ENCODE peak calls at places on chromosomes 11 and 22, in nine cellular contexts. T is pancreas, V is osteocyte, H is uterus, S is kidney epithelial cell, I is epithelial cell of proximal tubule, Z is HCT116, J is endodermal cell, C is GM12865. Y is an unnamed sample.

GRCh38 chr11:97743205-97743742 is 1277.5 kb upstream of the CNTN5 start:
- DNase-seq in H (no peak), J (no peak), C (no peak), I (peak), T (no peak), Z (no peak), S (peak), V (no peak), Y (no peak)

GRCh38 chr22:49789289-49790141 is 38.2 kb downstream of the BRD1 start:
- DNase-seq in Z (no peak), T (no peak), I (no peak), H (peak), C (no peak), V (no peak), S (no peak), J (no peak), Y (no peak)

GRCh38 chr11:117412653-117413275 is 85.1 kb downstream of the CEP164 start:
- DNase-seq in C (no peak), J (peak), T (no peak), S (no peak), V (no peak), H (no peak), I (no peak), Z (no peak), Y (no peak)

GRCh38 chr11:68847395-68847794 is 5.7 kb upstream of the CPT1A start:
- DNase-seq in S (no peak), I (no peak), Z (no peak), C (no peak), J (no peak), T (no peak), H (no peak), V (no peak), Y (no peak)

GRCh38 chr22:46090051-46090591 is 60.2 kb upstream of the PPARA start:
- DNase-seq in T (peak), J (no peak), V (no peak), Z (no peak), S (no peak), I (no peak), H (peak), C (no peak), Y (no peak)

GRCh38 chr11:63961608-63962412 is 12.6 kb upstream of the COX8A start:
- DNase-seq in I (no peak), T (peak), C (no peak), J (peak), H (no peak), V (no peak), Z (no peak), S (no peak), Y (no peak)

GRCh38 chr11:97739892-97740782 is 1280.6 kb upstream of the CNTN5 start:
- DNase-seq in I (no peak), V (no peak), H (no peak), Z (no peak), J (no peak), C (no peak), S (peak), T (no peak), Y (no peak)

GRCh38 chr11:46948378-46949131 is 12.0 kb downstream of the CSTPP1 start:
- DNase-seq in S (peak), I (no peak), T (no peak), J (no peak), Z (no peak), H (no peak), V (no peak), C (no peak), Y (no peak)

GRCh38 chr11:122751298-122752070 is 86.8 kb upstream of the CRTAM start:
- DNase-seq in T (no peak), H (no peak), Z (no peak), S (no peak), J (no peak), I (no peak), C (no peak), V (no peak), Y (no peak)

GRCh38 chr11:65843811-65844210 is 10.0 kb downstream of the SNX32 start:
- DNase-seq in I (no peak), T (no peak), S (no peak), Z (no peak), C (no peak), H (no peak), V (no peak), J (no peak), Y (no peak)

GRCh38 chr22:44219101-44219870 is 38.6 kb downstream of the PARVG start:
- DNase-seq in T (no peak), J (peak), V (peak), H (no peak), I (no peak), Z (no peak), S (no peak), C (no peak), Y (no peak)

GRCh38 chr11:8757047-8757446 is 74.5 kb downstream of the RPL27A start:
- DNase-seq in J (peak), S (no peak), Z (no peak), T (no peak), C (no peak), I (peak), H (no peak), V (no peak), Y (no peak)

GRCh38 chr11:8757533-8757932 is 74.9 kb downstream of the RPL27A start:
- DNase-seq in Z (no peak), T (no peak), H (no peak), V (no peak), S (no peak), C (no peak), J (peak), I (peak), Y (no peak)

GRCh38 chr11:8759634-8760033 is 77.0 kb downstream of the RPL27A start:
- DNase-seq in Z (no peak), J (peak), V (no peak), H (peak), T (peak), C (no peak), S (no peak), I (no peak), Y (no peak)

GRCh38 chr11:8760896-8761295 is 78.3 kb downstream of the RPL27A start:
- DNase-seq in T (no peak), S (no peak), V (no peak), C (no peak), J (no peak), H (no peak), I (no peak), Z (no peak), Y (no peak)

GRCh38 chr11:8758619-8759169 is 76.1 kb downstream of the RPL27A start:
- DNase-seq in S (no peak), V (no peak), I (no peak), C (no peak), J (peak), H (no peak), T (no peak), Z (no peak), Y (no peak)
- TF ChIP-seq CTCF in S (no peak), V (no peak), I (no peak), C (no peak), J (peak), H (no peak), T (no peak), Z (no peak), Y (no peak)

GRCh38 chr11:22787565-22788162 is 41.9 kb downstream of the SVIP start:
- DNase-seq in I (no peak), J (peak), C (peak), S (no peak), Z (peak), T (peak), H (no peak), V (no peak), Y (no peak)

GRCh38 chr11:22795914-22796313 is 33.7 kb downstream of the SVIP start:
- DNase-seq in Z (no peak), T (no peak), I (no peak), S (no peak), C (no peak), J (no peak), V (no peak), H (no peak), Y (no peak)

GRCh38 chr11:22797081-22797480 is 32.5 kb downstream of the SVIP start:
- DNase-seq in C (no peak), Z (no peak), I (no peak), T (no peak), S (no peak), V (no peak), J (no peak), H (no peak), Y (no peak)

GRCh38 chr11:22787055-22787454 is 42.5 kb downstream of the SVIP start:
- DNase-seq in S (no peak), T (no peak), Z (no peak), H (no peak), C (no peak), V (no peak), J (no peak), I (no peak), Y (no peak)

GRCh38 chr11:22792497-22792896 is 37.1 kb downstream of the SVIP start:
- DNase-seq in S (peak), H (no peak), C (no peak), I (no peak), Z (peak), T (no peak), V (no peak), J (no peak), Y (no peak)
- TF ChIP-seq CTCF in S (no peak), H (no peak), C (no peak), I (no peak), Z (no peak), T (no peak), V (no peak), J (no peak), Y (no peak)

GRCh38 chr11:33258631-33259184 is 1.5 kb downstream of the HIPK3 start:
- DNase-seq in V (no peak), Z (no peak), H (no peak), T (no peak), J (no peak), S (no peak), C (no peak), I (peak), Y (no peak)
- TF ChIP-seq CTCF in V (no peak), Z (no peak), H (no peak), T (no peak), J (peak), S (no peak), C (no peak), I (no peak), Y (no peak)

GRCh38 chr11:106137758-106138157 is 60.3 kb downstream of the AASDHPPT start:
- DNase-seq in I (no peak), C (no peak), H (no peak), Z (no peak), V (no peak), S (no peak), J (no peak), T (no peak), Y (no peak)

GRCh38 chr11:106132582-106133354 is 55.3 kb downstream of the AASDHPPT start:
- DNase-seq in I (no peak), C (no peak), H (no peak), V (no peak), J (no peak), S (no peak), Z (no peak), T (no peak), Y (no peak)

GRCh38 chr11:106137061-106137460 is 59.6 kb downstream of the AASDHPPT start:
- DNase-seq in V (no peak), S (no peak), C (no peak), J (no peak), I (no peak), T (no peak), H (no peak), Z (no peak), Y (no peak)

GRCh38 chr11:106131998-106132397 is 54.5 kb downstream of the AASDHPPT start:
- DNase-seq in Z (no peak), H (no peak), C (no peak), J (no peak), V (no peak), T (no peak), I (no peak), S (no peak), Y (no peak)

DNA sequence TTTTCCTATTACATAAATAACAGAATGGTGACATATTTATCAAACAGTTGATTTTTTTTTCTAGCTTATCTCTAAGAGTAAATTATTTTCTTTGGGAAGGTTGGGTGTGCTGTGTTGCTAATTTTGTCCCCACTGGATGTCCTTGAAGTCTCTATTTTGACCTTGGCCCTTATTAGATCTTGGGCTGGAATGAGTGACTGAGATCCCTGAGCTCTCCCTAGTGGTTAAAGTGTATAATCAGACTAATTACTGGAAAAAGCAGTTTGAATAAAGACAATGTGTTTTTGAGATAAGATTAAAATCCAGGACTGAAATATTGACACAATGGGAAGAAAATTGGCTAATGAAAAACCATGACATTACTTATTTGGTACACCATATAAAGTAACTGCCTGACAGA is 56.1 kb downstream of the AASDHPPT start:
- DNase-seq in V (no peak), I (no peak), J (no peak), T (no peak), C (peak), Z (no peak), H (no peak), S (no peak), Y (no peak)
- TF ChIP-seq CTCF in V (peak), I (peak), J (peak), T (no peak), C (peak), Z (peak), H (no peak), S (no peak), Y (no peak)

GRCh38 chr11:3052109-3052479 is 5.1 kb downstream of the CARS1 start:
- DNase-seq in C (peak), T (no peak), V (no peak), I (no peak), H (no peak), S (no peak), J (no peak), Z (no peak), Y (no peak)

GRCh38 chr11:3047637-3048036 is 9.6 kb downstream of the CARS1 start:
- DNase-seq in J (no peak), Z (no peak), V (no peak), T (no peak), H (no peak), S (no peak), I (no peak), C (no peak), Y (no peak)

GRCh38 chr11:3050386-3051325 is 6.6 kb downstream of the CARS1 start:
- DNase-seq in T (no peak), V (no peak), Z (no peak), I (no peak), S (no peak), H (no peak), C (no peak), J (no peak), Y (no peak)

GRCh38 chr11:3051435-3052108 is 5.7 kb downstream of the CARS1 start:
- DNase-seq in J (no peak), I (no peak), H (no peak), T (no peak), C (no peak), V (no peak), Z (no peak), S (no peak), Y (no peak)

DNA sequence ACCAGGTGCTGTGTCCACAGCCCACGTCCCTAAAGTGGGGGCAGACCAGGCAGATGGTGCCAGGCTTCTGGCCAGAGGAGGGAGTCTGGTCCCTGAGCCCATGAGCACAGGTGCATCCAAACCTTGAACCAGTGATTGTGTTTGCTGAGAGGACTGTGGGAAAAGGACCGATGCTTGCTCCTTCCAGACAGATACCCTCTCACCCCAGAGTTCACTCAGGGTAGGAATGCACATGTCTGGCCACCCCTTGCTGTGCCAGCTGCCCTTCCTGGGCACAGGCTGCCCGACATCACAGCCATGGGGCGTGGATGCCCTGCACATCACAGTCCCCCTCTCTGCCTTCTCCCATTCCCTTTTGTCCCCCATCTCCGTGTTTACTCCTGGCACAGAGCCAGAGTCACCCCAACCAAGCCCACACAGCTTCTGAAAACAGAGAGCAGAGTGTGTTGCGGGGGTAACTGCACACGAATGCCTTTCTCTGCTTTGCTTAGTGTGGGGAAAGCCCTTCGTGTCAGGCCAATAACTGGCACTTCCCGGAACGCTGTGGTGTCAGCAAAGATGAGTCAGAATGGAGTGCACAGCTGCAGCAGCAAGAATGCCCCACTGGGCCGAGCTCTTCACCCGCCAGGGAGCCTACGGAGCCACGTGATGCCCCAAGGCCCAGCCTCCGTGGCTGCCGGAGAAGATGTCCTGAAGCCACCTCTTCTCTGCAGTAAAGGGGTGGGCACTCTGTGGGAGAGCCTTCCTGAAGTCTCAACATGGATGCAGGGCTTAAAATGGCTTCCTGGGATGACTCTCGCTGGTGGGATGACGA is 7.6 kb downstream of the CARS1 start:
- DNase-seq in H (peak), V (peak), I (peak), T (peak), S (peak), Z (peak), C (peak), J (no peak), Y (peak)
- TF ChIP-seq CTCF in H (peak), V (peak), I (peak), T (no peak), S (peak), Z (no peak), C (peak), J (no peak), Y (no peak)

GRCh38 chr11:131739243-131739882 is 368.9 kb downstream of the NTM start:
- DNase-seq in Z (no peak), I (no peak), T (no peak), J (peak), H (no peak), V (no peak), S (no peak), C (no peak), Y (no peak)
- TF ChIP-seq CTCF in Z (no peak), I (no peak), T (no peak), J (no peak), H (no peak), V (no peak), S (no peak), C (no peak), Y (no peak)

DNA sequence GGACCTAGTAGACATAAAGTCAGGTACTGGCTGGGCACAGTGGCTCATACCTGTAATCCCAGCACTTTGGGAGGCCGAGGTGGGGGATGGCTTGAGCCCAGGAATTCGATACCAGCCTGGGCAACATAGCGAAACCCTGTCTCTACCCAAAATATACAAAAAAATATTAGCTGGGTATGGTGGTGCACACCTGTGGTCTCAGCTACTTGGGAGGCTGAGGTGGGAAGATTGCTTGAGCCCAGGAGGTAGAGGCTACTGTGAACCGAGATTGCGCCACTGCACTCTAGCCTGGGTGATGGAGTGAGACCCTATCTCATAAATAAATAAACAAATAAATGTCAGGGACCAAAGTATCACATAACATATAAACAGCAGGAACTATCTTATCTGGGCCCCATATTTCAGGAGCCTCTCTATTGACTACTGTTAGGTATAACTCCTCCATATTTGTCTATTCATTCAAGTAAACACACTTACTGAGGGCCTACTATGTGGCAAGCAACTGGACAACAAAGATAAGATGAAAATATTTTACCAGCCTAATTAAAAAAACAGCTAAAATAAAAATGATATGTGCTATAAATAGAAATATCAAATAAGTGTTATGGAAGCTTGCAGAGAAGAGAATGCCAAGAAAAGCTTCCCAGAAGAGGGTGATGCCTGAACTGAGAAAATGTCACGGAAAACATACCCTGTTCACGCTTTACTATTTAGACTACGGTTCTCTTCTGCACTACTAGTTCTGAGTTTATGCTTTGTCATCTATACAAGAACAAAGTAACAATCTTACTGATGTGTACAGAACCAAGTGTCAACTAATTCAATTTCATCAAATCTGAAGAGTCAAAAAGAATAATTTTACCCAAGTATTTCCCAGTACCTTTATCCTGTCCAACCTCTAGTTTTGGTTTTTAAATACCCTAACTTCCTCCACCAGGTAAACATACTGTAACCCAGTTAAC is 1.9 kb downstream of the NUP98 start:
- DNase-seq in T (no peak), V (no peak), I (no peak), Z (no peak), J (no peak), H (no peak), S (no peak), C (no peak), Y (no peak)
- TF ChIP-seq CTCF in T (no peak), V (no peak), I (no peak), Z (no peak), J (no peak), H (no peak), S (no peak), C (no peak), Y (no peak)

GRCh38 chr11:82315093-82315492 is 418.6 kb downstream of the FAM181B start:
- DNase-seq in V (no peak), S (no peak), H (peak), T (peak), C (peak), Z (no peak), J (peak), I (no peak), Y (no peak)
- TF ChIP-seq CTCF in V (peak), S (peak), H (peak), T (no peak), C (peak), Z (no peak), J (peak), I (peak), Y (no peak)

GRCh38 chr22:22351366-22351765 is 106.8 kb downstream of the VPREB1 start:
- DNase-seq in I (no peak), H (no peak), S (no peak), Z (no peak), J (no peak), T (no peak), V (no peak), C (no peak), Y (no peak)
- TF ChIP-seq CTCF in I (no peak), H (no peak), S (no peak), Z (no peak), J (no peak), T (no peak), V (no peak), C (no peak), Y (no peak)

GRCh38 chr11:44179173-44179572 is 83.7 kb downstream of the EXT2 start:
- DNase-seq in T (no peak), I (no peak), S (no peak), Z (no peak), V (no peak), H (no peak), J (no peak), C (no peak), Y (no peak)
- TF ChIP-seq CTCF in T (no peak), I (no peak), S (no peak), Z (no peak), V (no peak), H (no peak), J (no peak), C (no peak), Y (no peak)